ENCODE peak calls at places on chromosomes 5 and 9, in seven cellular contexts. X, F, Z, W, G, A and O are unnamed samples.

GRCh38 chr9:83166369-83166768 is 103.4 kb upstream of the RASEF start:
- DNase-seq in X (no peak), W (no peak), A (no peak), F (peak), G (peak), Z (no peak), O (peak)

GRCh38 chr5:133848306-133848924 is 120.0 kb downstream of the C5orf15 start:
- DNase-seq in A (peak), X (peak), G (no peak), Z (no peak), F (no peak), W (no peak), O (peak)

GRCh38 chr5:35094966-35095365 is 47.2 kb upstream of the AGXT2 start:
- DNase-seq in W (no peak), F (no peak), G (no peak), X (no peak), A (no peak), Z (no peak), O (no peak)

GRCh38 chr9:96436063-96436455 is 13.9 kb upstream of the HABP4 start:
- DNase-seq in A (no peak), Z (no peak), X (no peak), W (no peak), G (no peak), F (no peak), O (no peak)

GRCh38 chr5:118068886-118069285 is 919.5 kb downstream of the DTWD2 start:
- DNase-seq in G (no peak), A (no peak), F (no peak), X (no peak), Z (no peak), W (no peak), O (no peak)

GRCh38 chr5:100904259-100904822 is 1.3 kb upstream of the ST8SIA4 start:
- DNase-seq in W (no peak), X (peak), A (peak), G (no peak), F (peak), Z (no peak), O (no peak)

GRCh38 chr9:14281136-14281795 is 32.7 kb downstream of the NFIB start:
- DNase-seq in G (no peak), F (no peak), A (no peak), Z (peak), W (no peak), X (no peak), O (no peak)

GRCh38 chr5:51033215-51033614 is 350.0 kb upstream of the ISL1 start:
- DNase-seq in G (peak), F (no peak), A (no peak), Z (no peak), X (no peak), W (no peak), O (no peak)

GRCh38 chr9:110641350-110641749 is 27.2 kb upstream of the MUSK start:
- DNase-seq in W (peak), G (no peak), Z (peak), X (no peak), A (no peak), F (no peak), O (peak)

GRCh38 chr5:14659821-14660607 is 4.5 kb upstream of the OTULIN start:
- DNase-seq in Z (peak), A (no peak), X (no peak), G (no peak), F (no peak), W (peak), O (peak)

GRCh38 chr5:139108056-139108811 is 89.9 kb downstream of the SIL1 start:
- DNase-seq in Z (peak), W (peak), F (no peak), A (no peak), G (peak), X (no peak), O (no peak)

GRCh38 chr5:92944903-92945629 is 636.0 kb downstream of the NR2F1-AS1 start:
- DNase-seq in W (peak), A (no peak), F (no peak), X (no peak), Z (peak), G (no peak), O (no peak)

GRCh38 chr9:14640967-14641366 is 52.3 kb downstream of the ZDHHC21 start:
- DNase-seq in G (no peak), F (no peak), X (no peak), A (no peak), W (no peak), Z (no peak), O (no peak)

GRCh38 chr5:2029206-2029605 is 146.5 kb upstream of the IRX4 start:
- DNase-seq in X (no peak), G (no peak), Z (peak), F (no peak), W (peak), A (no peak), O (no peak)

GRCh38 chr5:94113087-94113486 is 371.7 kb upstream of the POU5F2 start:
- DNase-seq in W (no peak), X (no peak), A (no peak), G (no peak), F (no peak), Z (no peak), O (no peak)

GRCh38 chr5:94111209-94112004 is 370.0 kb upstream of the POU5F2 start:
- DNase-seq in G (peak), Z (peak), W (peak), F (peak), A (peak), X (peak), O (peak)
- TF ChIP-seq CTCF in G (no peak), Z (peak), W (peak), F (peak), A (no peak), X (peak), O (peak)

GRCh38 chr9:36993933-36994764 is 39.9 kb downstream of the PAX5 start:
- DNase-seq in F (no peak), G (no peak), W (no peak), Z (no peak), X (no peak), A (no peak), O (no peak)

GRCh38 chr9:36988848-36989247 is 45.2 kb downstream of the PAX5 start:
- DNase-seq in W (no peak), X (no peak), Z (no peak), A (no peak), F (no peak), G (no peak), O (no peak)

GRCh38 chr9:36992501-36993316 is 41.4 kb downstream of the PAX5 start:
- DNase-seq in F (no peak), A (no peak), G (no peak), X (no peak), Z (no peak), W (peak), O (no peak)

GRCh38 chr9:36987891-36988290 is 46.2 kb downstream of the PAX5 start:
- DNase-seq in G (no peak), X (no peak), F (no peak), W (peak), A (no peak), Z (no peak), O (peak)

DNA sequence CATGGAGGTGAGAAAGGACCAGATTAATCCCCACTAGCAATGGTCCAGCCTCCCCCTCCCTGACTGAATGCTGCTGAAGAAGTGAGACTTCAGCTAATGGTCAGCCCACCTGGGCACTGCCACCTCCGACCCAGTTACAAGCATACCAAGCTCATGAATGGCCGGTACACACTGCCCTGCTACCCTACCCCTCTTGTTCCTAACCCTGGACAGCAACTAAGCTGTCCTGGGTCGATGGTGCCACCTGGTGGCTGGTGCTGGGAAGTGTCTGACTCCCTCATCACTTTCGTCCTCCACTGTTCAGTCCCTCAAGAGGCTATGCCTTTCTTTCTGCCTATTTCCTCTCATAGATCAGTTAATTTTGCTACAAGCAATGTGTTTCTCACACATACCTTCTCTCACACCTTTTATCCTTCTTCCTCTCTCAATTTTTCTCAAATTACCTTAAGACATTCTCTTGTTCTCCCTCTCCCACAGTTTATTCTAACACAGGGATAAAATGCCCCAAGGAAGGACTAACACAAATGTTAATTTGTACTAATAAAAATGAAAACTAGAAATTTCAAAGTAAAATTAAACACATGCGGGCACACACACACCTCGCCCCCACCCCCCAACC is 42.4 kb downstream of the PAX5 start:
- DNase-seq in X (peak), W (peak), Z (peak), F (no peak), G (peak), A (peak), O (peak)
- TF ChIP-seq CTCF in X (peak), W (peak), Z (peak), F (peak), G (no peak), A (peak), O (peak)

GRCh38 chr9:136665111-136665703 is 2.5 kb downstream of the EGFL7 start:
- DNase-seq in A (peak), G (no peak), F (no peak), Z (no peak), W (no peak), X (no peak), O (peak)
- TF ChIP-seq CTCF in A (peak), G (peak), F (peak), Z (peak), W (no peak), X (peak), O (peak)

GRCh38 chr9:130320697-130321080 is 55.1 kb downstream of the HMCN2 start:
- DNase-seq in W (no peak), X (peak), A (no peak), G (peak), F (no peak), Z (no peak), O (peak)
- TF ChIP-seq CTCF in W (no peak), X (peak), A (no peak), G (no peak), F (no peak), Z (peak), O (peak)

DNA sequence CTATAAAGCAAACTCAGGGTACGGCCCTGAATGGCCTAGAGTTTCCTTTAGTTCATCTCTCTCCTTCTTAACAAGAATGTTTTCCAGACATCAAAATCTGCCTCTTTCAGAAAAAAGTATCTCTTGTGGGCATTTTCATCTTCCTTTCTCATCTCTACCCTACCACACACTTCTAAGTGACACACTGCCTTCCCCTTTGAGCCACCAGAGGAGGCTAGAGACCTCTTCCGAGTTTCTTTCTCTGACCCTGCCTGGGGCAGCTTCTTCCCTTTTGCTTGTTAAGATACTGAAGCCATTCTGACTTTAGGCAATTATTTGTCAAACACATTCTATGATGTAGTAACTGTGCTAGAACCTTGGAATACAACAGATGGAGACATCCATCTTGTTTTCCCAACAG is 8.7 kb upstream of the SV2C start:
- DNase-seq in W (no peak), G (peak), X (peak), Z (no peak), A (peak), F (no peak), O (no peak)
- TF ChIP-seq CTCF in W (peak), G (peak), X (peak), Z (peak), A (peak), F (peak), O (no peak)

GRCh38 chr9:33817327-33818166 is 587 bp downstream of the UBE2R2 start:
- DNase-seq in A (peak), G (peak), F (peak), Z (peak), X (peak), W (peak), O (peak)
- TF ChIP-seq CTCF in A (no peak), G (no peak), F (peak), Z (peak), X (peak), W (peak), O (peak)

DNA sequence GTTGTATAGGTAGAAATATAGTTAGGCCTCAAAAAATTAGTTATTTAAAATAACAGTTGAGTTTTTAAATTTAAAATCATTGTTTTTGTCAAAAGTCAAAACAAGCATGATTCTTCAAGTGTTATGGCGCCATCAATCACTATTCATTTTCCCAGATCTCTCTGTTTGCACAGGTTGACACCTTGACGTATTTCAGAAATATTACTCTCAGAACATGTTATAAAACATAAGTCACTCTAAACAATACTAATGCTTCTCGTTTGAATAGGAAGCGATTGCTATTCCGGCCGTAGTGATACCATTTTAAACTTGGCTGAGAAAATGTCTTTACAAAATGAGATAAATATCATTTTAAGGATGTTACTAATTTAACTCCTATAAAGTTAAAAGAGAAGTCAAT is 126.1 kb upstream of the VCAN start:
- DNase-seq in X (no peak), Z (no peak), G (no peak), F (no peak), A (no peak), W (no peak), O (no peak)
- TF ChIP-seq CTCF in X (no peak), Z (no peak), G (no peak), F (no peak), A (no peak), W (no peak), O (no peak)

GRCh38 chr5:155700333-155700732 is 626.6 kb upstream of the SGCD start:
- DNase-seq in W (no peak), Z (no peak), F (no peak), A (peak), G (no peak), X (peak), O (no peak)
- TF ChIP-seq CTCF in W (no peak), Z (no peak), F (no peak), A (no peak), G (no peak), X (peak), O (no peak)

GRCh38 chr9:90073551-90073950 is 468.7 kb downstream of the GADD45G start:
- DNase-seq in W (no peak), G (no peak), A (no peak), X (no peak), F (no peak), Z (no peak), O (no peak)
- TF ChIP-seq CTCF in W (no peak), G (no peak), A (no peak), X (no peak), F (no peak), Z (no peak), O (no peak)

GRCh38 chr9:74379718-74380117 is 117.4 kb upstream of the RORB start:
- DNase-seq in F (no peak), W (peak), Z (peak), X (peak), G (peak), A (peak), O (peak)
- TF ChIP-seq CTCF in F (peak), W (peak), Z (peak), X (peak), G (no peak), A (peak), O (peak)